ENCODE peak calls at places on chromosomes 3 and 15, in six cellular contexts. D is SK-N-DZ, Y is T-helper 2 cell, P is HEK293T, C is MV-4-11, N is fibroblast of the aortic adventitia. A is an unnamed sample.

GRCh38 chr3:112122870-112123269 is 10.2 kb downstream of the GCSAM start:
- DNase-seq in Y (no peak), D (no peak), N (no peak), C (no peak), P (no peak), A (no peak)

GRCh38 chr15:85854345-85855097 is 59.8 kb upstream of the KLHL25 start:
- DNase-seq in P (peak), D (peak), N (peak), C (peak), Y (peak), A (no peak)

GRCh38 chr3:132554437-132554836 is 42.6 kb upstream of the ACKR4 start:
- DNase-seq in Y (no peak), C (no peak), N (no peak), P (no peak), D (no peak), A (no peak)

GRCh38 chr3:5013021-5013906 is 34.0 kb downstream of the BHLHE40 start:
- DNase-seq in P (no peak), Y (no peak), D (no peak), N (peak), C (peak), A (peak)

GRCh38 chr3:10557783-10558373 is 52.5 kb upstream of the ATP2B2 start:
- DNase-seq in N (no peak), Y (no peak), C (peak), D (no peak), P (no peak), A (no peak)

GRCh38 chr15:91572110-91572509 is 281.4 kb upstream of the SLCO3A1 start:
- DNase-seq in P (no peak), D (no peak), C (no peak), N (peak), Y (no peak), A (no peak)

GRCh38 chr15:64622410-64623260 is 152.8 kb downstream of the RBPMS2 start:
- DNase-seq in Y (peak), P (no peak), D (no peak), N (no peak), C (no peak), A (no peak)

GRCh38 chr3:171200052-171201029 is 173.8 kb upstream of the SLC2A2 start:
- DNase-seq in C (peak), P (no peak), D (no peak), N (no peak), Y (no peak), A (no peak)

GRCh38 chr3:140552403-140552802 is 125.5 kb upstream of the TRIM42 start:
- DNase-seq in D (no peak), P (no peak), C (no peak), Y (no peak), N (no peak), A (no peak)

GRCh38 chr3:146465713-146466465 is 3.5 kb downstream of the PLSCR2 start:
- DNase-seq in N (no peak), D (no peak), Y (no peak), C (no peak), P (no peak), A (no peak)

GRCh38 chr15:36880913-36881290 is 219.4 kb downstream of the MEIS2 start:
- DNase-seq in Y (no peak), P (no peak), C (no peak), D (no peak), N (no peak), A (no peak)

GRCh38 chr3:7484636-7485035 is 623.7 kb downstream of the GRM7 start:
- DNase-seq in D (no peak), Y (no peak), C (no peak), N (peak), P (no peak), A (no peak)

GRCh38 chr15:98753726-98754125 is 105.4 kb downstream of the IGF1R start:
- DNase-seq in C (no peak), D (no peak), N (peak), P (no peak), Y (no peak), A (no peak)

GRCh38 chr3:171788546-171789351 is 21.5 kb downstream of the PLD1 start:
- DNase-seq in Y (no peak), C (peak), N (peak), P (no peak), D (no peak), A (no peak)

GRCh38 chr3:169460035-169460434 is 203.5 kb downstream of the MECOM start:
- DNase-seq in Y (no peak), P (no peak), N (peak), D (no peak), C (no peak), A (no peak)

GRCh38 chr15:88657326-88658069 is 18.7 kb downstream of the ISG20 start:
- DNase-seq in Y (no peak), P (peak), C (peak), N (peak), D (peak), A (no peak)

GRCh38 chr3:113128386-113129015 is 82.9 kb upstream of the BOC start:
- DNase-seq in N (no peak), Y (no peak), C (no peak), D (no peak), P (no peak), A (no peak)

GRCh38 chr15:95512906-95513305 is 817.6 kb upstream of the NR2F2 start:
- DNase-seq in N (no peak), Y (no peak), C (no peak), P (no peak), D (no peak), A (no peak)

GRCh38 chr3:184186184-184186901 is at the start of gene ABCF3:
- DNase-seq in Y (no peak), C (no peak), P (no peak), D (no peak), N (peak), A (no peak)

GRCh38 chr3:10515884-10516495 is 10.6 kb upstream of the ATP2B2 start:
- DNase-seq in D (no peak), N (no peak), Y (no peak), P (no peak), C (no peak), A (peak)

GRCh38 chr3:44355634-44356033 is 17.1 kb downstream of the TCAIM start:
- DNase-seq in P (no peak), N (peak), Y (no peak), C (peak), D (no peak), A (no peak)

GRCh38 chr3:195903950-195904290 is 4.4 kb downstream of the TNK2 start:
- DNase-seq in P (no peak), Y (no peak), C (no peak), D (no peak), N (no peak), A (no peak)

GRCh38 chr3:56197259-56197965 is 270.9 kb downstream of the ERC2 start:
- DNase-seq in Y (no peak), D (no peak), C (peak), P (no peak), N (peak), A (no peak)

GRCh38 chr15:78616506-78616905 is 4.3 kb downstream of the CHRNA3 start:
- DNase-seq in P (no peak), C (no peak), D (no peak), N (no peak), Y (no peak), A (no peak)

GRCh38 chr15:64023215-64023614 is 23.1 kb downstream of the DAPK2 start:
- DNase-seq in P (no peak), N (no peak), Y (no peak), C (no peak), D (no peak), A (no peak)

GRCh38 chr3:74445541-74445940 is 168.9 kb downstream of the CNTN3 start:
- DNase-seq in N (no peak), Y (no peak), D (no peak), C (no peak), P (no peak), A (no peak)